ENCODE peak calls at places on chromosomes 7 and 10, in seven cellular contexts. One of them, this sample, is unnamed.

GRCh38 chr7:360454-361100 is 70.6 kb downstream of the FOXL3 start:
- DNase-seq in HCT116: no peak
- DNase-seq in A549: no peak
- DNase-seq in aorta: peak; percentile 62
- DNase-seq in kidney: peak; percentile 64
- DNase-seq in mucosa of descending colon: peak; percentile 45
- DNase-seq in prostate gland: no peak
- DNase-seq in this sample: no peak

GRCh38 chr10:133141144-133141962 is 18.7 kb upstream of the KNDC1 start:
- DNase-seq in HCT116: no peak
- DNase-seq in A549: no peak
- DNase-seq in aorta: peak; percentile 63
- DNase-seq in kidney: peak; percentile 69
- DNase-seq in mucosa of descending colon: no peak
- DNase-seq in prostate gland: no peak
- DNase-seq in this sample: peak; percentile 65

GRCh38 chr10:61024801-61025201 is 80.8 kb upstream of the RHOBTB1 start:
- DNase-seq in HCT116: no peak
- DNase-seq in A549: peak; percentile 31
- DNase-seq in aorta: no peak
- DNase-seq in kidney: no peak
- DNase-seq in mucosa of descending colon: no peak
- DNase-seq in prostate gland: no peak
- DNase-seq in this sample: no peak

GRCh38 chr10:14527915-14528314 is 197.2 kb upstream of the FRMD4A start:
- DNase-seq in HCT116: no peak
- DNase-seq in A549: no peak
- DNase-seq in aorta: no peak
- DNase-seq in kidney: no peak
- DNase-seq in mucosa of descending colon: no peak
- DNase-seq in prostate gland: no peak
- DNase-seq in this sample: no peak

GRCh38 chr10:74771054-74771453 is 55.3 kb upstream of the KAT6B start:
- DNase-seq in HCT116: no peak
- DNase-seq in A549: no peak
- DNase-seq in aorta: no peak
- DNase-seq in kidney: no peak
- DNase-seq in mucosa of descending colon: no peak
- DNase-seq in prostate gland: no peak
- DNase-seq in this sample: no peak

GRCh38 chr10:100908378-100908777 is 4.4 kb upstream of the SLF2 start:
- DNase-seq in HCT116: no peak
- DNase-seq in A549: no peak
- DNase-seq in aorta: no peak
- DNase-seq in kidney: no peak
- DNase-seq in mucosa of descending colon: no peak
- DNase-seq in prostate gland: no peak
- DNase-seq in this sample: no peak

GRCh38 chr7:125061776-125062397 is 132.3 kb upstream of the POT1 start:
- DNase-seq in HCT116: peak; percentile 35
- DNase-seq in A549: no peak
- DNase-seq in aorta: no peak
- DNase-seq in kidney: no peak
- DNase-seq in mucosa of descending colon: no peak
- DNase-seq in prostate gland: no peak
- DNase-seq in this sample: no peak

GRCh38 chr7:101553018-101553770 is 75.9 kb downstream of the MYL10 start:
- DNase-seq in HCT116: no peak
- DNase-seq in A549: no peak
- DNase-seq in aorta: peak; percentile 51
- DNase-seq in kidney: peak; percentile 54
- DNase-seq in mucosa of descending colon: no peak
- DNase-seq in prostate gland: no peak
- DNase-seq in this sample: no peak

GRCh38 chr7:132516042-132516840 is 60.0 kb downstream of the PLXNA4 start:
- DNase-seq in HCT116: no peak
- DNase-seq in A549: no peak
- DNase-seq in aorta: no peak
- DNase-seq in kidney: no peak
- DNase-seq in mucosa of descending colon: no peak
- DNase-seq in prostate gland: no peak
- DNase-seq in this sample: no peak

GRCh38 chr7:64998865-64999164 is 7.7 kb downstream of the ERV3-1 start:
- DNase-seq in HCT116: no peak
- DNase-seq in A549: no peak
- DNase-seq in aorta: no peak
- DNase-seq in kidney: no peak
- DNase-seq in mucosa of descending colon: no peak
- DNase-seq in prostate gland: no peak
- DNase-seq in this sample: no peak

GRCh38 chr10:123398756-123399155 is 244.6 kb downstream of the BUB3 start:
- DNase-seq in HCT116: no peak
- DNase-seq in A549: no peak
- DNase-seq in aorta: no peak
- DNase-seq in kidney: no peak
- DNase-seq in mucosa of descending colon: no peak
- DNase-seq in prostate gland: no peak
- DNase-seq in this sample: no peak

GRCh38 chr10:22557321-22557720 is 157.1 kb downstream of the PIP4K2A start:
- DNase-seq in HCT116: no peak
- DNase-seq in A549: no peak
- DNase-seq in aorta: no peak
- DNase-seq in kidney: no peak
- DNase-seq in mucosa of descending colon: no peak
- DNase-seq in prostate gland: no peak
- DNase-seq in this sample: no peak

GRCh38 chr7:114519215-114519614 is 104.6 kb downstream of the FOXP2 start:
- DNase-seq in HCT116: no peak
- DNase-seq in A549: no peak
- DNase-seq in aorta: no peak
- DNase-seq in kidney: no peak
- DNase-seq in mucosa of descending colon: no peak
- DNase-seq in prostate gland: no peak
- DNase-seq in this sample: no peak

GRCh38 chr10:125000366-125001312 is 58.7 kb downstream of the ZRANB1 start:
- DNase-seq in HCT116: no peak
- DNase-seq in A549: no peak
- DNase-seq in aorta: peak; percentile 76
- DNase-seq in kidney: peak; percentile 59
- DNase-seq in mucosa of descending colon: peak; percentile 39
- DNase-seq in prostate gland: peak; percentile 64
- DNase-seq in this sample: peak; percentile 50

GRCh38 chr7:84258628-84259027 is 64.0 kb upstream of the SEMA3A start:
- DNase-seq in HCT116: no peak
- DNase-seq in A549: no peak
- DNase-seq in aorta: no peak
- DNase-seq in kidney: no peak
- DNase-seq in mucosa of descending colon: no peak
- DNase-seq in prostate gland: no peak
- DNase-seq in this sample: no peak

GRCh38 chr10:17512341-17513001 is 58.1 kb upstream of the ST8SIA6 start:
- DNase-seq in HCT116: peak; percentile 93
- DNase-seq in A549: peak; percentile 25
- DNase-seq in aorta: peak; percentile 78
- DNase-seq in kidney: peak; percentile 68
- DNase-seq in mucosa of descending colon: no peak
- DNase-seq in prostate gland: peak; percentile 10
- DNase-seq in this sample: no peak

GRCh38 chr7:47643716-47644400 is 61.9 kb upstream of the TNS3 start:
- DNase-seq in HCT116: no peak
- DNase-seq in A549: no peak
- DNase-seq in aorta: no peak
- DNase-seq in kidney: no peak
- DNase-seq in mucosa of descending colon: no peak
- DNase-seq in prostate gland: no peak
- DNase-seq in this sample: no peak

GRCh38 chr10:115390607-115391006 is 297.4 kb downstream of the ATRNL1 start:
- DNase-seq in HCT116: no peak
- DNase-seq in A549: no peak
- DNase-seq in aorta: no peak
- DNase-seq in kidney: no peak
- DNase-seq in mucosa of descending colon: no peak
- DNase-seq in prostate gland: no peak
- DNase-seq in this sample: no peak

GRCh38 chr10:117174439-117175214 is 22.7 kb upstream of the KCNK18 start:
- DNase-seq in HCT116: peak; percentile 82
- DNase-seq in A549: peak; percentile 91
- DNase-seq in aorta: peak; percentile 89
- DNase-seq in kidney: peak; percentile 73
- DNase-seq in mucosa of descending colon: peak; percentile 73
- DNase-seq in prostate gland: peak; percentile 68
- DNase-seq in this sample: peak; percentile 78

GRCh38 chr7:2824678-2825461 is 19.2 kb downstream of the GNA12 start:
- DNase-seq in HCT116: no peak
- DNase-seq in A549: no peak
- DNase-seq in aorta: no peak
- DNase-seq in kidney: no peak
- DNase-seq in mucosa of descending colon: no peak
- DNase-seq in prostate gland: no peak
- DNase-seq in this sample: no peak

GRCh38 chr10:132523561-132524442 is 13.8 kb upstream of the INPP5A start:
- DNase-seq in HCT116: no peak
- DNase-seq in A549: no peak
- DNase-seq in aorta: peak; percentile 72
- DNase-seq in kidney: peak; percentile 44
- DNase-seq in mucosa of descending colon: peak; percentile 24
- DNase-seq in prostate gland: no peak
- DNase-seq in this sample: peak; percentile 47

GRCh38 chr10:102648889-102649752 is 4.8 kb downstream of the TRIM8 start:
- DNase-seq in HCT116: no peak
- DNase-seq in A549: no peak
- DNase-seq in aorta: peak; percentile 70
- DNase-seq in kidney: peak; percentile 74
- DNase-seq in mucosa of descending colon: no peak
- DNase-seq in prostate gland: peak; percentile 48
- DNase-seq in this sample: peak; percentile 83

GRCh38 chr7:142494021-142494420 is 236.2 kb upstream of the PRSS58 start:
- DNase-seq in HCT116: no peak
- DNase-seq in A549: no peak
- DNase-seq in aorta: no peak
- DNase-seq in kidney: no peak
- DNase-seq in mucosa of descending colon: no peak
- DNase-seq in prostate gland: no peak
- DNase-seq in this sample: no peak
- H3K9me3 ChIP-seq in HCT116: no peaks in the 10 kb centered on the region
- H3K9me3 ChIP-seq in A549: no peaks in the 10 kb centered on the region
- H3K9me3 ChIP-seq in aorta: no peaks in the 10 kb centered on the region
- H3K9me3 ChIP-seq in kidney: no peaks in the 10 kb centered on the region
- H3K9me3 ChIP-seq in mucosa of descending colon: no peaks in the 10 kb centered on the region
- H3K9me3 ChIP-seq in prostate gland: no peaks in the 10 kb centered on the region
- H3K9me3 ChIP-seq in this sample: no peaks in the 10 kb centered on the region

GRCh38 chr10:68253356-68253755 is 21.4 kb upstream of the ATOH7 start:
- DNase-seq in HCT116: no peak
- DNase-seq in A549: no peak
- DNase-seq in aorta: no peak
- DNase-seq in kidney: no peak
- DNase-seq in mucosa of descending colon: no peak
- DNase-seq in prostate gland: no peak
- DNase-seq in this sample: no peak

GRCh38 chr10:68247931-68248330 is 16.0 kb upstream of the ATOH7 start:
- DNase-seq in HCT116: no peak
- DNase-seq in A549: no peak
- DNase-seq in aorta: no peak
- DNase-seq in kidney: no peak
- DNase-seq in mucosa of descending colon: no peak
- DNase-seq in prostate gland: no peak
- DNase-seq in this sample: no peak

GRCh38 chr10:68249297-68249696 is 17.4 kb upstream of the ATOH7 start:
- DNase-seq in HCT116: no peak
- DNase-seq in A549: no peak
- DNase-seq in aorta: no peak
- DNase-seq in kidney: no peak
- DNase-seq in mucosa of descending colon: no peak
- DNase-seq in prostate gland: no peak
- DNase-seq in this sample: no peak

GRCh38 chr10:68251625-68252275 is 19.8 kb upstream of the ATOH7 start:
- DNase-seq in HCT116: no peak
- DNase-seq in A549: no peak
- DNase-seq in aorta: no peak
- DNase-seq in kidney: no peak
- DNase-seq in mucosa of descending colon: no peak
- DNase-seq in prostate gland: no peak
- DNase-seq in this sample: no peak

GRCh38 chr10:68251146-68251545 is 19.2 kb upstream of the ATOH7 start:
- DNase-seq in HCT116: no peak
- DNase-seq in A549: no peak
- DNase-seq in aorta: no peak
- DNase-seq in kidney: no peak
- DNase-seq in mucosa of descending colon: no peak
- DNase-seq in prostate gland: no peak
- DNase-seq in this sample: no peak
- H3K9me3 ChIP-seq in HCT116: no peaks in the 10 kb centered on the region
- H3K9me3 ChIP-seq in A549: no peaks in the 10 kb centered on the region
- H3K9me3 ChIP-seq in aorta: no peaks in the 10 kb centered on the region
- H3K9me3 ChIP-seq in kidney: no peaks in the 10 kb centered on the region
- H3K9me3 ChIP-seq in mucosa of descending colon: no peaks in the 10 kb centered on the region
- H3K9me3 ChIP-seq in prostate gland: no peaks in the 10 kb centered on the region
- H3K9me3 ChIP-seq in this sample: no peaks in the 10 kb centered on the region

GRCh38 chr10:5399332-5399731 is 5.3 kb downstream of the TUBAL3 start:
- DNase-seq in HCT116: no peak
- DNase-seq in A549: no peak
- DNase-seq in aorta: no peak
- DNase-seq in kidney: no peak
- DNase-seq in mucosa of descending colon: no peak
- DNase-seq in prostate gland: no peak
- DNase-seq in this sample: no peak
- H3K9me3 ChIP-seq in HCT116: no peaks in the 10 kb centered on the region
- H3K9me3 ChIP-seq in A549: no peaks in the 10 kb centered on the region
- H3K9me3 ChIP-seq in aorta: no peaks in the 10 kb centered on the region
- H3K9me3 ChIP-seq in kidney: no peaks in the 10 kb centered on the region
- H3K9me3 ChIP-seq in mucosa of descending colon: no peaks in the 10 kb centered on the region
- H3K9me3 ChIP-seq in prostate gland: no peaks in the 10 kb centered on the region
- H3K9me3 ChIP-seq in this sample: no peaks in the 10 kb centered on the region

DNA sequence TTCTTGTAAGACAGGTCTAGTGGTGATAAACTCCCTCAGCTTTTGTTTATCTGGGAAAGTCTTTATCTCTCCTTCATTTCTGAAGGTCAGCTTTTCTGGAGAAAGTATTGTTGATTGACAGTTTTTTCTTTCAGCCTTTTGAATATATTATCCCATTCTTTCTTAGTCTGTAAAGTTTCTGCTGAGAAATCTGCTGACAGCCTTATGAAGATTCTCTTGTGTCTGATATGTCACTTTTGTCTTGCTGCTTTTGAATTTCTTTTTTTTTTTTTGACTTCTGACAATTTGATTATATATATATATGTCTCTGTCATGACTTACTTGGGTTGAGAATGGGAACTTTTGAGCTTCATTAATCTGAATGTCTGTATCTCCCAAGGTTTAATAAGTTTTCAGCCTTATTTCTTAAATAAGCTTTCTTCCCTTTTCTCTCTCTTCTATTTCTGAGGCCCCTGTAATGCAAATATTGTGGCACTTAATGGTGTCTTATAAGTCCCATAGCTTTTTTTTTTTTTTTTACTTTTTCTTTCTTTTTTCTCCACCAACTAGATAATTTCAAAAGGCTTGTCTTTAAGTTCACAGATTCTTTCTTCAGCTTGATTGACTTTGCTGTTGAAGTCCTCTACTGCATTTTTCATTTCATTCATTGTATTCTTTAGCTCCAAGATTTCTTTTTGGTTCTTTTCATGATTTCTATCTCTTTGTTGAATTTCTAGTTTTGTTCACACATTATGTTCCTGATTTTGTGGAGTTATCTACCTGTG is 81.4 kb upstream of the IL6 start:
- DNase-seq in HCT116: no peak
- DNase-seq in A549: no peak
- DNase-seq in aorta: no peak
- DNase-seq in kidney: no peak
- DNase-seq in mucosa of descending colon: no peak
- DNase-seq in prostate gland: no peak
- DNase-seq in this sample: no peak
- H3K9me3 ChIP-seq in HCT116: peaks cover 14% of the 10 kb centered on the region
- H3K9me3 ChIP-seq in A549: peaks cover 76% of the 10 kb centered on the region
- H3K9me3 ChIP-seq in aorta: peaks cover 7% of the 10 kb centered on the region
- H3K9me3 ChIP-seq in kidney: peaks cover 15% of the 10 kb centered on the region
- H3K9me3 ChIP-seq in mucosa of descending colon: peaks cover 43% of the 10 kb centered on the region
- H3K9me3 ChIP-seq in prostate gland: no peaks in the 10 kb centered on the region
- H3K9me3 ChIP-seq in this sample: peaks cover 63% of the 10 kb centered on the region

This sample was measured in left lung.